ENCODE peak calls at places on chromosomes 3 and 15, in ten cellular contexts. One of them, this sample, is unnamed.

GRCh38 chr3:16795601-16796000 is 89.2 kb upstream of the PLCL2 start:
- DNase-seq in GM20000: no peak
- DNase-seq in BJ: no peak
- DNase-seq in fibroblast of the aortic adventitia: no peak
- DNase-seq in GM10248: no peak
- DNase-seq in heart right ventricle: no peak
- DNase-seq in WERI-Rb-1: no peak
- DNase-seq in AG04450: no peak
- DNase-seq in glutamatergic neuron: no peak
- DNase-seq in mucosa of descending colon: no peak
- DNase-seq in this sample: no peak

GRCh38 chr3:16090013-16090412 is 84.5 kb upstream of the GALNT15 start:
- DNase-seq in GM20000: no peak
- DNase-seq in BJ: peak; percentile 91
- DNase-seq in fibroblast of the aortic adventitia: peak; percentile 99
- DNase-seq in GM10248: no peak
- DNase-seq in heart right ventricle: no peak
- DNase-seq in WERI-Rb-1: no peak
- DNase-seq in AG04450: peak; percentile 95
- DNase-seq in glutamatergic neuron: no peak
- DNase-seq in mucosa of descending colon: no peak
- DNase-seq in this sample: peak; percentile 94

GRCh38 chr3:78878011-78878410 is 889.8 kb downstream of the ROBO1 start:
- DNase-seq in GM20000: no peak
- DNase-seq in BJ: no peak
- DNase-seq in fibroblast of the aortic adventitia: peak; percentile 41
- DNase-seq in GM10248: no peak
- DNase-seq in heart right ventricle: no peak
- DNase-seq in WERI-Rb-1: no peak
- DNase-seq in AG04450: peak; percentile 41
- DNase-seq in glutamatergic neuron: no peak
- DNase-seq in mucosa of descending colon: no peak
- DNase-seq in this sample: no peak

GRCh38 chr3:186722457-186722856 is 5.3 kb downstream of the KNG1 start:
- DNase-seq in GM20000: no peak
- DNase-seq in BJ: no peak
- DNase-seq in fibroblast of the aortic adventitia: peak; percentile 24
- DNase-seq in GM10248: no peak
- DNase-seq in heart right ventricle: no peak
- DNase-seq in WERI-Rb-1: peak; percentile 17
- DNase-seq in AG04450: no peak
- DNase-seq in glutamatergic neuron: no peak
- DNase-seq in mucosa of descending colon: no peak
- DNase-seq in this sample: no peak

GRCh38 chr3:30970183-30970582 is 75.7 kb upstream of the GADL1 start:
- DNase-seq in GM20000: no peak
- DNase-seq in BJ: no peak
- DNase-seq in fibroblast of the aortic adventitia: peak; percentile 11
- DNase-seq in GM10248: no peak
- DNase-seq in heart right ventricle: no peak
- DNase-seq in WERI-Rb-1: peak; percentile 12
- DNase-seq in AG04450: no peak
- DNase-seq in glutamatergic neuron: no peak
- DNase-seq in mucosa of descending colon: no peak
- DNase-seq in this sample: no peak

GRCh38 chr3:113533534-113533892 is 1.2 kb downstream of the SIDT1 start:
- DNase-seq in GM20000: peak; percentile 56
- DNase-seq in BJ: no peak
- DNase-seq in fibroblast of the aortic adventitia: no peak
- DNase-seq in GM10248: peak; percentile 43
- DNase-seq in heart right ventricle: no peak
- DNase-seq in WERI-Rb-1: no peak
- DNase-seq in AG04450: no peak
- DNase-seq in glutamatergic neuron: no peak
- DNase-seq in mucosa of descending colon: no peak
- DNase-seq in this sample: no peak

GRCh38 chr3:183211390-183211789 is 41.7 kb upstream of the B3GNT5 start:
- DNase-seq in GM20000: no peak
- DNase-seq in BJ: no peak
- DNase-seq in fibroblast of the aortic adventitia: no peak
- DNase-seq in GM10248: no peak
- DNase-seq in heart right ventricle: peak; percentile 19
- DNase-seq in WERI-Rb-1: no peak
- DNase-seq in AG04450: no peak
- DNase-seq in glutamatergic neuron: no peak
- DNase-seq in mucosa of descending colon: peak; percentile 62
- DNase-seq in this sample: no peak

GRCh38 chr3:86969500-86970189 is 21.3 kb downstream of the VGLL3 start:
- DNase-seq in GM20000: peak; percentile 46
- DNase-seq in BJ: no peak
- DNase-seq in fibroblast of the aortic adventitia: peak; percentile 76
- DNase-seq in GM10248: peak; percentile 54
- DNase-seq in heart right ventricle: no peak
- DNase-seq in WERI-Rb-1: peak; percentile 27
- DNase-seq in AG04450: no peak
- DNase-seq in glutamatergic neuron: no peak
- DNase-seq in mucosa of descending colon: no peak
- DNase-seq in this sample: no peak

DNA sequence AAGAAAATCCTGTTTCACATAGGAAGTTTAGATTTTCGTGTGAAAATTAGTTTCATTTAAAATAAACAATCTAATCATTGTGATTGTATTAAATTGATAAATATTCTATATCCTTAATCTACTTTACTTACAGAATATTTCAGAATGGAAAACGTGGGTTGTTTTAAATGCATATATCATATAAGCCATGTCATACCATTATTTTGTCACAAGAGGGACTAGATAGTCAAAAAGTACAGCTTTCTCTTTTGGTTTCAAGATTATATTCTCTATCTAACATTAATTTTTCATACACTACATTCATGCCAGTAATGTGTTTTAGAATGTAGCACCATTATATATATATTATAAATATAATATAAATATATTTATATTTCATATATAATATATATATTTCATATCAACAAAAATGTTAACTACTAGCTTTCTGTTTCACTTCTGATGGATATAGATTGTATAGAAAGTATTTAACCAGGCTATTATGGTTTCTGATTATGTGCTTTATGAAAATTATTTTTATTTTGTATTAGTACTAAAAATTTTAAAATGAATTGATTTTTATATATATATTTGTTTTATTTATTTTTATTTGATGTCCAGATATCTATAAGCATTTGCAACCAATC is 45.3 kb downstream of the OSTN start:
- DNase-seq in GM20000: no peak
- DNase-seq in BJ: no peak
- DNase-seq in fibroblast of the aortic adventitia: peak; percentile 56
- DNase-seq in GM10248: peak; percentile 27
- DNase-seq in heart right ventricle: no peak
- DNase-seq in WERI-Rb-1: no peak
- DNase-seq in AG04450: no peak
- DNase-seq in glutamatergic neuron: no peak
- DNase-seq in mucosa of descending colon: no peak
- DNase-seq in this sample: no peak
- TF ChIP-seq CTCF in GM20000: no peak
- TF ChIP-seq CTCF in BJ: peak; percentile 37
- TF ChIP-seq CTCF in fibroblast of the aortic adventitia: peak; percentile 63
- TF ChIP-seq CTCF in GM10248: peak; percentile 42
- TF ChIP-seq CTCF in heart right ventricle: peak; percentile 58
- TF ChIP-seq CTCF in WERI-Rb-1: no peak
- TF ChIP-seq CTCF in AG04450: peak; percentile 57
- TF ChIP-seq CTCF in glutamatergic neuron: peak; percentile 68
- TF ChIP-seq CTCF in mucosa of descending colon: no peak
- TF ChIP-seq CTCF in this sample: peak; percentile 47

GRCh38 chr3:176650478-176650877 is 546.8 kb downstream of the TBL1XR1 start:
- DNase-seq in GM20000: no peak
- DNase-seq in BJ: no peak
- DNase-seq in fibroblast of the aortic adventitia: no peak
- DNase-seq in GM10248: no peak
- DNase-seq in heart right ventricle: no peak
- DNase-seq in WERI-Rb-1: no peak
- DNase-seq in AG04450: no peak
- DNase-seq in glutamatergic neuron: no peak
- DNase-seq in mucosa of descending colon: no peak
- DNase-seq in this sample: no peak
- TF ChIP-seq CTCF in GM20000: no peak
- TF ChIP-seq CTCF in BJ: peak; percentile 0
- TF ChIP-seq CTCF in fibroblast of the aortic adventitia: peak; percentile 9
- TF ChIP-seq CTCF in GM10248: no peak
- TF ChIP-seq CTCF in heart right ventricle: no peak
- TF ChIP-seq CTCF in WERI-Rb-1: no peak
- TF ChIP-seq CTCF in AG04450: peak; percentile 20
- TF ChIP-seq CTCF in glutamatergic neuron: peak; percentile 65
- TF ChIP-seq CTCF in mucosa of descending colon: no peak
- TF ChIP-seq CTCF in this sample: no peak

GRCh38 chr3:72445827-72446405 is 402.3 kb downstream of the SHQ1 start:
- DNase-seq in GM20000: no peak
- DNase-seq in BJ: no peak
- DNase-seq in fibroblast of the aortic adventitia: peak; percentile 14
- DNase-seq in GM10248: no peak
- DNase-seq in heart right ventricle: no peak
- DNase-seq in WERI-Rb-1: no peak
- DNase-seq in AG04450: no peak
- DNase-seq in glutamatergic neuron: no peak
- DNase-seq in mucosa of descending colon: no peak
- DNase-seq in this sample: no peak

GRCh38 chr3:72444642-72445223 is 403.5 kb downstream of the SHQ1 start:
- DNase-seq in GM20000: peak; percentile 27
- DNase-seq in BJ: no peak
- DNase-seq in fibroblast of the aortic adventitia: no peak
- DNase-seq in GM10248: no peak
- DNase-seq in heart right ventricle: no peak
- DNase-seq in WERI-Rb-1: no peak
- DNase-seq in AG04450: no peak
- DNase-seq in glutamatergic neuron: no peak
- DNase-seq in mucosa of descending colon: no peak
- DNase-seq in this sample: no peak

GRCh38 chr3:72447059-72447946 is 400.9 kb downstream of the SHQ1 start:
- DNase-seq in GM20000: peak; percentile 99
- DNase-seq in BJ: peak; percentile 28
- DNase-seq in fibroblast of the aortic adventitia: peak; percentile 80
- DNase-seq in GM10248: peak; percentile 95
- DNase-seq in heart right ventricle: peak; percentile 96
- DNase-seq in WERI-Rb-1: peak; percentile 90
- DNase-seq in AG04450: peak; percentile 47
- DNase-seq in glutamatergic neuron: peak; percentile 95
- DNase-seq in mucosa of descending colon: peak; percentile 95
- DNase-seq in this sample: peak; percentile 78

GRCh38 chr3:72448375-72448823 is 399.8 kb downstream of the SHQ1 start:
- DNase-seq in GM20000: no peak
- DNase-seq in BJ: no peak
- DNase-seq in fibroblast of the aortic adventitia: no peak
- DNase-seq in GM10248: no peak
- DNase-seq in heart right ventricle: no peak
- DNase-seq in WERI-Rb-1: no peak
- DNase-seq in AG04450: no peak
- DNase-seq in glutamatergic neuron: no peak
- DNase-seq in mucosa of descending colon: no peak
- DNase-seq in this sample: no peak

GRCh38 chr3:72446406-72447058 is 401.7 kb downstream of the SHQ1 start:
- DNase-seq in GM20000: no peak
- DNase-seq in BJ: no peak
- DNase-seq in fibroblast of the aortic adventitia: peak; percentile 39
- DNase-seq in GM10248: no peak
- DNase-seq in heart right ventricle: no peak
- DNase-seq in WERI-Rb-1: no peak
- DNase-seq in AG04450: no peak
- DNase-seq in glutamatergic neuron: no peak
- DNase-seq in mucosa of descending colon: no peak
- DNase-seq in this sample: no peak
- TF ChIP-seq CTCF in GM20000: peak; percentile 16
- TF ChIP-seq CTCF in BJ: no peak
- TF ChIP-seq CTCF in fibroblast of the aortic adventitia: no peak
- TF ChIP-seq CTCF in GM10248: peak; percentile 28
- TF ChIP-seq CTCF in heart right ventricle: no peak
- TF ChIP-seq CTCF in WERI-Rb-1: no peak
- TF ChIP-seq CTCF in AG04450: no peak
- TF ChIP-seq CTCF in glutamatergic neuron: no peak
- TF ChIP-seq CTCF in mucosa of descending colon: no peak
- TF ChIP-seq CTCF in this sample: no peak

GRCh38 chr15:79172801-79173460 is 82.4 kb upstream of the RASGRF1 start:
- DNase-seq in GM20000: no peak
- DNase-seq in BJ: no peak
- DNase-seq in fibroblast of the aortic adventitia: no peak
- DNase-seq in GM10248: no peak
- DNase-seq in heart right ventricle: no peak
- DNase-seq in WERI-Rb-1: peak; percentile 18
- DNase-seq in AG04450: no peak
- DNase-seq in glutamatergic neuron: no peak
- DNase-seq in mucosa of descending colon: no peak
- DNase-seq in this sample: no peak

GRCh38 chr15:79170256-79170664 is 79.7 kb upstream of the RASGRF1 start:
- DNase-seq in GM20000: no peak
- DNase-seq in BJ: no peak
- DNase-seq in fibroblast of the aortic adventitia: peak; percentile 49
- DNase-seq in GM10248: no peak
- DNase-seq in heart right ventricle: peak; percentile 21
- DNase-seq in WERI-Rb-1: no peak
- DNase-seq in AG04450: no peak
- DNase-seq in glutamatergic neuron: no peak
- DNase-seq in mucosa of descending colon: no peak
- DNase-seq in this sample: no peak

GRCh38 chr15:79169531-79170123 is 79.0 kb upstream of the RASGRF1 start:
- DNase-seq in GM20000: no peak
- DNase-seq in BJ: no peak
- DNase-seq in fibroblast of the aortic adventitia: peak; percentile 16
- DNase-seq in GM10248: no peak
- DNase-seq in heart right ventricle: no peak
- DNase-seq in WERI-Rb-1: no peak
- DNase-seq in AG04450: no peak
- DNase-seq in glutamatergic neuron: no peak
- DNase-seq in mucosa of descending colon: no peak
- DNase-seq in this sample: no peak

GRCh38 chr15:79171320-79172031 is 80.9 kb upstream of the RASGRF1 start:
- DNase-seq in GM20000: no peak
- DNase-seq in BJ: no peak
- DNase-seq in fibroblast of the aortic adventitia: no peak
- DNase-seq in GM10248: no peak
- DNase-seq in heart right ventricle: no peak
- DNase-seq in WERI-Rb-1: no peak
- DNase-seq in AG04450: no peak
- DNase-seq in glutamatergic neuron: no peak
- DNase-seq in mucosa of descending colon: no peak
- DNase-seq in this sample: no peak

DNA sequence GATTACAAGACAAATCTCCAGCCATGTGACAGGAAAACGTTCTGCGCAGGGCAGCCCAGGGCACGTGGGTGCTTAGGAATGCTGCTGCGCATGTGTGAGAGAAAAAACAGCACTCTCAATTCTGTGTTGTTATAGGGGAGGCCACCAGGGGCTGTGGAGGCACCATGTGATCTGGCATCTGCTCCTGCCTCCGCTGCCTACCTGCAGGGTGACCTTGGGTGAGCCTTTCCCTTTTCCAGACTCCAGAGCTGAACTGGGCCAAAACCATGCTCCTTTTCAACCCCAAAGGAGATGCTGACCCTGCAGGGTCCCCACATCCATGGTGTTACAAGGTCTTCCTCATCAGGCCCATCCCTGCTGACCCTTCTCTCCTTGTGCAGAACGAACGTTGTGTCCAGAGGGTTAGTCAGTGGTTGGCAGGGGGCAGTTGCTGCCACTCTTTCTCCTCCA is 81.5 kb upstream of the RASGRF1 start:
- DNase-seq in GM20000: no peak
- DNase-seq in BJ: no peak
- DNase-seq in fibroblast of the aortic adventitia: no peak
- DNase-seq in GM10248: no peak
- DNase-seq in heart right ventricle: no peak
- DNase-seq in WERI-Rb-1: peak; percentile 57
- DNase-seq in AG04450: no peak
- DNase-seq in glutamatergic neuron: no peak
- DNase-seq in mucosa of descending colon: no peak
- DNase-seq in this sample: no peak
- TF ChIP-seq CTCF in GM20000: no peak
- TF ChIP-seq CTCF in BJ: no peak
- TF ChIP-seq CTCF in fibroblast of the aortic adventitia: no peak
- TF ChIP-seq CTCF in GM10248: no peak
- TF ChIP-seq CTCF in heart right ventricle: no peak
- TF ChIP-seq CTCF in WERI-Rb-1: peak; percentile 63
- TF ChIP-seq CTCF in AG04450: no peak
- TF ChIP-seq CTCF in glutamatergic neuron: peak; percentile 17
- TF ChIP-seq CTCF in mucosa of descending colon: no peak
- TF ChIP-seq CTCF in this sample: no peak